ENCODE peak calls at places on chromosomes 5 and 9, in five cellular contexts. One of them, this sample, is unnamed.

GRCh38 chr5:112106878-112107277 is 312.2 kb downstream of the EPB41L4A start:
- DNase-seq in colonic mucosa: no peak
- DNase-seq in fibroblast of the aortic adventitia: no peak
- DNase-seq in osteoblast: no peak
- DNase-seq in MM.1S: no peak
- DNase-seq in this sample: no peak

GRCh38 chr9:76810377-76810957 is 46.2 kb downstream of the PCA3 start:
- DNase-seq in osteoblast: peak
- DNase-seq in colonic mucosa: peak
- DNase-seq in MM.1S: peak
- DNase-seq in fibroblast of the aortic adventitia: peak
- DNase-seq in this sample: no peak

GRCh38 chr9:106945727-106946690 is 83.0 kb downstream of the ZNF462 start:
- DNase-seq in fibroblast of the aortic adventitia: peak
- DNase-seq in colonic mucosa: no peak
- DNase-seq in MM.1S: no peak
- DNase-seq in osteoblast: peak
- DNase-seq in this sample: peak

GRCh38 chr9:69019808-69020207 is 5.9 kb upstream of the PRKACG start:
- DNase-seq in fibroblast of the aortic adventitia: no peak
- DNase-seq in colonic mucosa: no peak
- DNase-seq in MM.1S: peak
- DNase-seq in osteoblast: no peak
- DNase-seq in this sample: no peak

GRCh38 chr9:5510360-5510931 is at the start of gene PDCD1LG2:
- DNase-seq in MM.1S: peak
- DNase-seq in osteoblast: no peak
- DNase-seq in colonic mucosa: no peak
- DNase-seq in fibroblast of the aortic adventitia: peak
- DNase-seq in this sample: peak

GRCh38 chr5:168163966-168164365 is 127.5 kb upstream of the WWC1 start:
- DNase-seq in MM.1S: no peak
- DNase-seq in colonic mucosa: peak
- DNase-seq in fibroblast of the aortic adventitia: no peak
- DNase-seq in osteoblast: no peak
- DNase-seq in this sample: no peak

GRCh38 chr5:122053181-122054109 is 24.6 kb downstream of the LOX start:
- DNase-seq in colonic mucosa: no peak
- DNase-seq in fibroblast of the aortic adventitia: peak
- DNase-seq in MM.1S: no peak
- DNase-seq in osteoblast: no peak
- DNase-seq in this sample: no peak

GRCh38 chr5:158560170-158560569 is 539.5 kb downstream of the EBF1 start:
- DNase-seq in osteoblast: peak
- DNase-seq in MM.1S: no peak
- DNase-seq in fibroblast of the aortic adventitia: peak
- DNase-seq in colonic mucosa: no peak
- DNase-seq in this sample: no peak

GRCh38 chr9:138096192-138096845 is 218.7 kb downstream of the CACNA1B start:
- DNase-seq in fibroblast of the aortic adventitia: no peak
- DNase-seq in colonic mucosa: peak
- DNase-seq in MM.1S: no peak
- DNase-seq in osteoblast: peak
- DNase-seq in this sample: no peak

GRCh38 chr9:123239726-123240125 is 28.7 kb downstream of the STRBP start:
- DNase-seq in osteoblast: no peak
- DNase-seq in fibroblast of the aortic adventitia: no peak
- DNase-seq in colonic mucosa: no peak
- DNase-seq in MM.1S: no peak
- DNase-seq in this sample: no peak
- H3K4me3 ChIP-seq in osteoblast: no peak
- H3K4me3 ChIP-seq in fibroblast of the aortic adventitia: no peak
- H3K4me3 ChIP-seq in colonic mucosa: no peak
- H3K4me3 ChIP-seq in MM.1S: no peak
- H3K4me3 ChIP-seq in this sample: no peak

GRCh38 chr5:131163315-131164119 is 1.5 kb downstream of the HINT1 start:
- DNase-seq in osteoblast: peak
- DNase-seq in fibroblast of the aortic adventitia: peak
- DNase-seq in MM.1S: peak
- DNase-seq in colonic mucosa: no peak
- DNase-seq in this sample: no peak

GRCh38 chr5:131167615-131168014 is 2.6 kb upstream of the HINT1 start:
- DNase-seq in colonic mucosa: no peak
- DNase-seq in fibroblast of the aortic adventitia: no peak
- DNase-seq in MM.1S: no peak
- DNase-seq in osteoblast: no peak
- DNase-seq in this sample: no peak

GRCh38 chr5:131164931-131165727 is at the start of gene HINT1:
- DNase-seq in osteoblast: peak
- DNase-seq in colonic mucosa: peak
- DNase-seq in fibroblast of the aortic adventitia: peak
- DNase-seq in MM.1S: peak
- DNase-seq in this sample: peak

GRCh38 chr5:131160134-131160533 is 4.9 kb downstream of the HINT1 start:
- DNase-seq in osteoblast: no peak
- DNase-seq in fibroblast of the aortic adventitia: no peak
- DNase-seq in colonic mucosa: no peak
- DNase-seq in MM.1S: no peak
- DNase-seq in this sample: no peak

GRCh38 chr5:131164161-131164930 is 710 bp downstream of the HINT1 start:
- DNase-seq in colonic mucosa: peak
- DNase-seq in fibroblast of the aortic adventitia: peak
- DNase-seq in MM.1S: peak
- DNase-seq in osteoblast: peak
- DNase-seq in this sample: peak
- TF ChIP-seq CTCF in colonic mucosa: no peak
- TF ChIP-seq CTCF in fibroblast of the aortic adventitia: no peak
- TF ChIP-seq CTCF in MM.1S: no peak
- TF ChIP-seq CTCF in osteoblast: no peak
- TF ChIP-seq CTCF in this sample: no peak

DNA sequence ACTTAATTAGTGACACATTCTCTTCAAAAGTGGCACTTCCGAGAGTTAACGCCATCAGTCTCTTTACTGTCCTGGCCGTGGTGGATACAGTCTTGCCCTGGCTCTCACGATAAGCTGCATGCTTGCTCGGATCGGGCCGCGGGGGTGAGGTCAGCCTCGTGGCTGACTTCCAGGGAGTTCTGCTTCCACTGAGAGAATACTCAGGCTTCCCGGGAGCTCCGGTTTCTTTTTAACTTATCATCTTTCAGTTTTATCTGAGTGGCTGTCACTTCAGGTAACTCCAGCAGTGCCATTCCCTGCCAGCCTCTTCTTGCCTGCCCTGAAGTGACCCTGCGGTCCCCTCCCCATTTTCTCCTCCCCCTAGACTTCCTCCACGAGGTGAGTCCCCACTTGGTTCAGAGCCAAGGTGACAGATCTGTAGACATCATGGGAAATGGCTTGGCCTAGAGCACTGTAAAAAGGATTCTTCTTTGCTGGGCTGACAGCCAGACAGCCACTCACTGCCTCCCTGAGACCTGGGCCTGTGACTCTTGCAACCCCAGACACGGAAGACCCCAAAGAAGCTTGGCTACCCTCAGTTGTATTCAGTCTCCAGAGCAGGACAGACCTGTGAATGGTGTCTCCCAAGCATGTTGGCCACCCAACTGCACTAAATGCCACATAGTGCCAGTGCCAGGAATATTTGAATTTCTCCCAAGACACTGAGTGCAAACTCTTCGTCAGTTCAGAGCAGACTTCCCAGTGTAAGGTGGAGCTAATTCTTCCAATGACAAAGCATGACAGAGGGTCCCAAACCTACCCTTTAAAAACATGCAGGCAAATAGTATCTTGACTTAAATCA is 95.1 kb downstream of the DAPK1 start:
- DNase-seq in colonic mucosa: no peak
- DNase-seq in fibroblast of the aortic adventitia: peak
- DNase-seq in osteoblast: no peak
- DNase-seq in MM.1S: no peak
- DNase-seq in this sample: no peak
- H3K4me3 ChIP-seq in colonic mucosa: no peak
- H3K4me3 ChIP-seq in fibroblast of the aortic adventitia: peak
- H3K4me3 ChIP-seq in osteoblast: no peak
- H3K4me3 ChIP-seq in MM.1S: no peak
- H3K4me3 ChIP-seq in this sample: no peak

DNA sequence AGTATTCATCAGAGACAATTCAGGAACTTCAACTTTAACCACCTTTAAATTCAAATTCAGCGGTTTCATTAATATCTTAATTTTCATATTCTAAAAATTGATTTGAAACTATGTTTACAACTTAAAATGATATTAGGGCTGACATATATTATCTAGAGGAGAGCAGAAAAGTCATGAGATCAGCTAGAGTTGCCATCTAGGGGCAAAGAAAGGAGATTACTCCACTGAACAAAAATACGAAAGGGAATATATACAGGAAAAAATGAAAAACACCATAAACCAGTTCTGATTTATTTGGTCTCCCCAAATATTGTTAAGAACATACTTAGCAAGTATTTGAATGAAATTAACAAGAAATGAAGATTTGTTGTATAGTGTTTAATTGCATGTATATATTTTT is 946.3 kb downstream of the DTWD2 start:
- DNase-seq in colonic mucosa: no peak
- DNase-seq in osteoblast: no peak
- DNase-seq in MM.1S: peak
- DNase-seq in fibroblast of the aortic adventitia: no peak
- DNase-seq in this sample: no peak
- TF ChIP-seq CTCF in colonic mucosa: no peak
- TF ChIP-seq CTCF in osteoblast: no peak
- TF ChIP-seq CTCF in MM.1S: peak
- TF ChIP-seq CTCF in fibroblast of the aortic adventitia: no peak
- TF ChIP-seq CTCF in this sample: no peak

DNA sequence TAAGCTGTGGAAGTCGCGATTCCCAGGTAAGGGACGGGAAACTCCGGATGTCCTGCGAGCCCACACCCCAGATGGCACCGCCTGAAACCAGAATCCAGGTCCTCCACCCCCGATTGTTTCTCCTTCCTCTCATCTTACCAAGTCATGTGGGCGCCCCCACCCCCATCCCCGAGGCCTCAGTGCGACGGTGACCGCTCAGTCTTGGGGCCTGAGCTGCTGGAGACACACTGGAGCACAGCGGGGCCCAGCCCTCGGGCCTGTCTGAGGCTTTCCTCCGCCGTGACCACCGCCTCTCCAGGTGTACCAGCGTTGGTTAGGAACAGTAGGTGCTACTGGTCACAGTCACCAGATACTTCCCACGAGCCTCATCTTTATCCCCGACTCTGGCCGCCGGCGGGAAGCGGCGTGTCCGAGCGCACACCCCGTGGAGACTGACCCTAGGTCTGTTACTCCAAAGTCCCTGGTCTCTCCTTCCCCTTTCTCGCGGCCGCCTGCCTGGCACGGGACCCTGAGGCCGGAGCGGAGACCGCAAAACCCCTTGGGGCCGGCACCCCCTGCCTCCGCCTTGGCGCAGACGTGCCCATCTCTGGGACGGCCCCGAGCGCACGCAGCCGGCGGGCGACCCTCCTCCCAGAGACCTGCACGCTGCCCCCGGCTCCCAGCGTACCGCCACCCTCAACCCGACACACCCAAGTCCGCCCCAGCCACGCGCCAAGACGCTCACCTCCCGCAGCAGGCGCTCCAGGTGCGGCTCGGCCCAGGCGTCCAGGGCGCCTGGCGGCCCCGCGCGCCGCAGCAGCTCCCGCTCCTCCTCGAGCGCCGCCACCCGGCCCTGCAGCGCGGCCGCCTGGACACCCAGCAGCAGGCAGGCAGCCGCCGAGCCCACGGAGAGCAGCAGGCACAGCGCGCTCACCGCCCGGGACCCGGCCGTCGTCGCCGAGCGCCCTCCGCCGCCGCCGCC is 733 bp downstream of the COL23A1 start:
- DNase-seq in MM.1S: no peak
- DNase-seq in colonic mucosa: no peak
- DNase-seq in fibroblast of the aortic adventitia: no peak
- DNase-seq in osteoblast: peak
- DNase-seq in this sample: no peak
- H3K4me3 ChIP-seq in MM.1S: no peak
- H3K4me3 ChIP-seq in colonic mucosa: peak
- H3K4me3 ChIP-seq in fibroblast of the aortic adventitia: peak
- H3K4me3 ChIP-seq in osteoblast: peak
- H3K4me3 ChIP-seq in this sample: peak

DNA sequence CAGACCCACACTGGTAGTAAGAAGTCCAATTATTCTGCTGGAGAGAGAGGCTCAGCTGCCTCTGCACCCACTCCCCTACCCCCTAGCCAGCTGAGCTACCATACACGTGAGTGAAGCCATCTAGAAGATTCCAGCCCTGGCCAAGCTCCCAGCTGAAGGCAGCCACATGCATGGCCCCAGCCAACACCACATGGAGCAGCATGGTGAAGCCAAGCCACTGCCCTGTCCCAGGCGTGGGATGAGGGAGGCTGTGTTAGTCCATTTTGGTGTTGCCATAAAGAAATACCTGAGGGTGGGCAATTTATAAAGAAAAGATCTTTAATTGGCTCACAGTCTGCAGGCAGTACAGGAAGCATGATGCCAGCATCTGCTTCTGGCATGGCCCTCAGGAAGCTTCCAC is 20.0 kb upstream of the VDAC1 start:
- DNase-seq in colonic mucosa: no peak
- DNase-seq in osteoblast: peak
- DNase-seq in MM.1S: no peak
- DNase-seq in fibroblast of the aortic adventitia: no peak
- DNase-seq in this sample: no peak
- TF ChIP-seq CTCF in colonic mucosa: no peak
- TF ChIP-seq CTCF in osteoblast: no peak
- TF ChIP-seq CTCF in MM.1S: no peak
- TF ChIP-seq CTCF in fibroblast of the aortic adventitia: no peak
- TF ChIP-seq CTCF in this sample: no peak

GRCh38 chr9:120902286-120902685 is 24.3 kb downstream of the TRAF1 start:
- DNase-seq in fibroblast of the aortic adventitia: no peak
- DNase-seq in colonic mucosa: no peak
- DNase-seq in osteoblast: no peak
- DNase-seq in MM.1S: no peak
- DNase-seq in this sample: no peak

GRCh38 chr9:120902824-120903608 is 23.6 kb downstream of the TRAF1 start:
- DNase-seq in osteoblast: no peak
- DNase-seq in MM.1S: no peak
- DNase-seq in colonic mucosa: no peak
- DNase-seq in fibroblast of the aortic adventitia: no peak
- DNase-seq in this sample: no peak

GRCh38 chr9:120904999-120905793 is 21.4 kb downstream of the TRAF1 start:
- DNase-seq in osteoblast: no peak
- DNase-seq in colonic mucosa: no peak
- DNase-seq in fibroblast of the aortic adventitia: no peak
- DNase-seq in MM.1S: no peak
- DNase-seq in this sample: no peak

GRCh38 chr9:120904061-120904998 is 22.3 kb downstream of the TRAF1 start:
- DNase-seq in MM.1S: peak
- DNase-seq in osteoblast: no peak
- DNase-seq in fibroblast of the aortic adventitia: no peak
- DNase-seq in colonic mucosa: no peak
- DNase-seq in this sample: no peak

DNA sequence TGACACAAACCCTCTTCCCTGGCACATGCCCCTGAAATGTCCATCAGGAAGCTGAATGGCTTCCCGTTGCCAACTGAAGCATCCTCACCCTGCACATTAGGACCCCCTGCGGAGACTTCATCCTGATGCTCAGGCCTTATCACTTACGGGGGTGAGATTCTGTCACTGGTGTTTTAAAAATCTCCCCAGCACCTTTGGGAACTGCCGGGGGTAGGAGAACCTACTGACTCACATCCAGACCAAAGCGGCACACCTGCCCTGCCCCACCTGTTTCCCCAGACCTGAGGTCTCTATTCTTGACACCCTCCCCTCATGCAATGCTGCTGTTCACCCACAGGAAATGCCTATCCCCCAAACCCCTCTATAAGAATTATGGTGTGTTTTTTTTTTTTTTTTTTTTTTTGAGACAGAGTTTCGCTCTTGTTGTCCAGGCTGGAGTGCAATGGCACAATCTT is 20.8 kb downstream of the TRAF1 start:
- DNase-seq in colonic mucosa: no peak
- DNase-seq in osteoblast: no peak
- DNase-seq in fibroblast of the aortic adventitia: no peak
- DNase-seq in MM.1S: no peak
- DNase-seq in this sample: no peak
- H3K4me3 ChIP-seq in colonic mucosa: no peak
- H3K4me3 ChIP-seq in osteoblast: no peak
- H3K4me3 ChIP-seq in fibroblast of the aortic adventitia: no peak
- H3K4me3 ChIP-seq in MM.1S: no peak
- H3K4me3 ChIP-seq in this sample: no peak

This sample was measured in AG04449.